ENCODE peak calls at places on chromosomes 12 and 14, in four cellular contexts. C is fibroblast of mammary gland, W is psoas muscle, G is nephron progenitor cell. B is an unnamed sample.

GRCh38 chr12:1890810-1891209 is 27.6 kb downstream of the CACNA2D4 start:
- DNase-seq in G (no peak), C (no peak), W (no peak), B (no peak)

GRCh38 chr14:23438130-23438893 is 2.9 kb upstream of the MYH7 start:
- DNase-seq in W (no peak), C (no peak), G (no peak), B (no peak)

GRCh38 chr12:52260351-52261210 is 13.9 kb upstream of the KRT86 start:
- DNase-seq in W (no peak), C (peak), G (no peak), B (no peak)

GRCh38 chr12:2319747-2320146 is 267.0 kb downstream of the CACNA1C start:
- DNase-seq in C (peak), G (no peak), W (no peak), B (no peak)

GRCh38 chr12:101108130-101108529 is 101.9 kb downstream of the SLC5A8 start:
- DNase-seq in G (no peak), C (no peak), W (no peak), B (no peak)

GRCh38 chr14:43687866-43688265 is 819.2 kb downstream of the FSCB start:
- DNase-seq in W (no peak), C (peak), G (no peak), B (no peak)

GRCh38 chr12:12872139-12872933 is 19.0 kb upstream of the GPRC5A start:
- DNase-seq in C (peak), W (no peak), G (no peak), B (no peak)

GRCh38 chr12:9731797-9732196 is 1.1 kb downstream of the CLECL1 start:
- DNase-seq in G (no peak), C (no peak), W (no peak), B (no peak)

GRCh38 chr12:47825239-47825639 is 5.5 kb upstream of the HDAC7 start:
- DNase-seq in G (no peak), W (peak), C (no peak), B (no peak)

GRCh38 chr12:34357791-34358190 is 335.5 kb downstream of the ALG10 start:
- DNase-seq in G (no peak), W (no peak), C (no peak), B (no peak)

GRCh38 chr12:50181691-50182090 is 14.5 kb upstream of the CERS5 start:
- DNase-seq in C (no peak), W (no peak), G (no peak), B (no peak)

GRCh38 chr12:124636138-124636968 is 68.9 kb upstream of the NCOR2 start:
- DNase-seq in G (no peak), W (peak), C (peak), B (no peak)

GRCh38 chr14:69631509-69631908 is 20.1 kb downstream of the SUSD6 start:
- DNase-seq in W (no peak), C (no peak), G (no peak), B (no peak)

GRCh38 chr12:21892341-21892740 is 48.9 kb downstream of the ABCC9 start:
- DNase-seq in G (no peak), C (no peak), W (no peak), B (no peak)

GRCh38 chr14:23041729-23042128 is 283 bp upstream of the PSMB11 start:
- DNase-seq in G (no peak), W (no peak), C (peak), B (no peak)

GRCh38 chr12:116319851-116320621 is 42.5 kb upstream of the MED13L start:
- DNase-seq in G (no peak), C (peak), W (peak), B (no peak)

GRCh38 chr12:98532687-98533304 is 17.4 kb downstream of the TMPO start:
- DNase-seq in W (no peak), C (peak), G (no peak), B (no peak)

GRCh38 chr12:57229634-57230380 is at the start of gene SHMT2:
- DNase-seq in W (peak), G (peak), C (peak), B (peak)

GRCh38 chr14:65287264-65288131 is 125.0 kb upstream of the FUT8 start:
- DNase-seq in G (no peak), W (no peak), C (no peak), B (peak)

GRCh38 chr12:65672441-65672840 is 151.8 kb upstream of the HMGA2 start:
- DNase-seq in G (no peak), C (no peak), W (no peak), B (no peak)

GRCh38 chr12:75779891-75780501 is 251.6 kb downstream of the PHLDA1 start:
- DNase-seq in C (no peak), G (no peak), W (no peak), B (no peak)

GRCh38 chr12:34218193-34219045 is 196.1 kb downstream of the ALG10 start:
- DNase-seq in W (no peak), C (peak), G (peak), B (peak)

GRCh38 chr12:25384954-25385216 is 134.2 kb upstream of the KRAS start:
- DNase-seq in C (no peak), W (no peak), G (no peak), B (no peak)

GRCh38 chr14:89845346-89845745 is 109.2 kb downstream of the EFCAB11 start:
- DNase-seq in W (no peak), C (peak), G (no peak), B (no peak)

GRCh38 chr12:50033317-50033679 is 8.0 kb upstream of the RACGAP1 start:
- DNase-seq in G (no peak), C (no peak), W (no peak), B (no peak)

GRCh38 chr12:31897791-31898503 is 61.3 kb upstream of the RESF1 start:
- DNase-seq in W (no peak), G (peak), C (peak), B (no peak)

GRCh38 chr14:68874746-68875155 is 81.9 kb upstream of the ZFP36L1 start:
- DNase-seq in G (no peak), W (peak), C (no peak), B (no peak)

GRCh38 chr12:116135209-116135930 is 142.1 kb downstream of the MED13L start:
- DNase-seq in G (no peak), W (no peak), C (peak), B (no peak)

GRCh38 chr14:67718265-67718664 is 16.6 kb downstream of the RDH12 start:
- DNase-seq in W (no peak), G (no peak), C (no peak), B (no peak)

GRCh38 chr12:77940011-77940423 is 109.3 kb downstream of the NAV3 start:
- DNase-seq in W (no peak), G (peak), C (peak), B (no peak)
- TF ChIP-seq CTCF in W (no peak), G (no peak), C (no peak), B (no peak)

GRCh38 chr12:125683748-125684381 is 618.6 kb downstream of the AACS start:
- DNase-seq in W (no peak), G (peak), C (no peak), B (no peak)
- TF ChIP-seq CTCF in W (no peak), G (peak), C (no peak), B (no peak)

DNA sequence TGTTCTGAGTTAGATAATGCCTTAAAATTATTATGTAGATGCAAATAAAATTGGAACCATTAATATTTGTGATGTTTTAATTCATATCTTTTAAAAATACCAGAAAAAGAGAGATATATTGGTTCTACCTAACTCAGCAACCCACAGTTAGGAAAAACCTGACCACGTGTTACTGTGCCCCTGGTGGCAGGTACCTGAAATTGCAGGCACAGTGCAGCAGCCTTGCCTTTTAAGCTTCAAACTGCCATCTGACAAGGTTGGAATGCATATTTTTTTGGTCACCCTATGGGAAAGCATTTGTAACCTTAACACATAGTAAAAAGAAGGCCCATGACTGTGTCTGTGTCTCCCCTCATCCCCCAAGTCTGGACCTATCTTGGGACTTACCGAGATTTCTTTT is 109.4 kb upstream of the NOS1 start:
- DNase-seq in G (no peak), W (no peak), C (no peak), B (no peak)
- TF ChIP-seq CTCF in G (peak), W (peak), C (peak), B (no peak)

DNA sequence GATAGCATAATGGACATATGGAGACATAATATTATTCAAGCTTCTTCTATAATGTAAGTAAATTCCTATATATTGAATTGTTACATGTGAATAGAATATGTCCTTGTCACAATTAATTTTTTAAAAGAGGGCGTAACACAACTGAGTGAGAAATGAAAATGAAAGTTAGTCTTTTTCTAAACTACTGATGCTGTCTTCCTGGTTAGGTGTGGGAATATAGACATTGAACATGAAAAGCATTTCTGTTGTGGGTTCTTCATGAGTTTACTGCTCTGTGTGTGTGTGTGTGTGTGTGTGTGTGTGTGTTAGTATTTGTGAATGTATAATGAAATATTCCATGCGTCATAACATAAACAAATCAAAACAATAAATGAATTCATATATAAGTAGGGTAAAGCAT is 40.5 kb upstream of the RTL1 start:
- DNase-seq in W (no peak), G (no peak), C (no peak), B (no peak)
- TF ChIP-seq CTCF in W (no peak), G (no peak), C (no peak), B (no peak)

B was measured in activated B cell treated with CpG ODN at 0.5 μM for 24 hours.